ENCODE peak calls at places on chromosomes 16 and 17, in nine cellular contexts. W is suprapubic skin, K is K562, C is sigmoid colon, T is H1, G is GM12878, F is stomach, P is esophagus muscularis mucosa, L is HepG2. M is an unnamed sample.

GRCh38 chr17:19482571-19482970 is 51.1 kb upstream of the SLC47A1 start:
- DNase-seq in C (no peak), W (no peak), P (no peak), L (no peak), F (no peak), G (no peak), T (no peak), K (no peak), M (no peak)

GRCh38 chr17:37422971-37423625 is 16.4 kb downstream of the TADA2A start:
- DNase-seq in C (no peak), K (no peak), L (no peak), F (no peak), P (no peak), W (no peak), G (no peak), T (no peak), M (no peak)

GRCh38 chr16:28585674-28586073 is 11.2 kb downstream of the SULT1A2 start:
- DNase-seq in K (no peak), G (no peak), F (peak; percentile 77), W (no peak), P (no peak), L (no peak), C (no peak), T (no peak), M (peak; percentile 64)

GRCh38 chr17:10842658-10843057 is 4.8 kb upstream of the PIRT start:
- DNase-seq in C (no peak), L (no peak), G (no peak), W (no peak), F (peak; percentile 84), P (no peak), K (no peak), T (no peak), M (no peak)

GRCh38 chr16:2022723-2023097 is 3.1 kb downstream of the NPW start:
- DNase-seq in L (no peak), F (no peak), C (no peak), P (no peak), T (no peak), W (no peak), K (peak; percentile 69), G (no peak), M (no peak)

GRCh38 chr17:50864747-50865059 is 1.5 kb downstream of the TOB1 start:
- DNase-seq in F (no peak), K (no peak), T (no peak), L (no peak), G (no peak), P (no peak), W (no peak), C (no peak), M (no peak)

GRCh38 chr16:67848118-67848517 is 625 bp upstream of the CENPT start:
- DNase-seq in W (no peak), F (no peak), P (no peak), L (no peak), T (no peak), K (no peak), C (no peak), G (no peak), M (no peak)

GRCh38 chr17:20073056-20073979 is 64.2 kb downstream of the SPECC1 start:
- DNase-seq in P (no peak), C (no peak), L (no peak), G (no peak), K (no peak), T (no peak), F (peak; percentile 34), W (no peak), M (peak; percentile 38)

GRCh38 chr16:53968896-53969295 is 264.9 kb downstream of the FTO start:
- DNase-seq in G (no peak), F (no peak), K (no peak), W (no peak), C (no peak), P (no peak), T (no peak), L (no peak), M (no peak)

GRCh38 chr17:52681486-52681885 is 523.0 kb upstream of the CA10 start:
- DNase-seq in K (no peak), G (no peak), W (no peak), L (no peak), C (no peak), T (no peak), P (no peak), F (no peak), M (no peak)

GRCh38 chr16:71439531-71439930 is 2.3 kb downstream of the TLE7 start:
- DNase-seq in G (no peak), K (no peak), W (no peak), F (no peak), L (no peak), C (no peak), P (no peak), T (no peak), M (no peak)

GRCh38 chr17:41785876-41786226 is 660 bp downstream of the JUP start:
- DNase-seq in P (no peak), T (peak; percentile 76), K (peak; percentile 65), G (no peak), L (no peak), F (peak; percentile 84), C (no peak), W (peak; percentile 85), M (peak; percentile 88)

GRCh38 chr17:77742579-77742978 is 215.9 kb upstream of the TNRC6C start:
- DNase-seq in G (no peak), F (no peak), P (no peak), C (peak; percentile 26), W (peak; percentile 31), L (no peak), K (no peak), T (no peak), M (no peak)

GRCh38 chr16:89577055-89577759 is 1.6 kb downstream of the CPNE7 start:
- DNase-seq in G (no peak), C (no peak), L (no peak), P (no peak), W (no peak), F (no peak), T (no peak), K (no peak), M (no peak)

GRCh38 chr17:17524091-17524490 is 27.9 kb upstream of the RASD1 start:
- DNase-seq in G (no peak), K (no peak), L (no peak), F (no peak), P (no peak), W (no peak), T (no peak), C (no peak), M (no peak)

GRCh38 chr17:80036715-80037477 is 454 bp downstream of the CCDC40 start:
- DNase-seq in L (peak; percentile 57), W (peak; percentile 80), G (no peak), P (no peak), F (no peak), C (no peak), T (peak; percentile 85), K (peak; percentile 47), M (peak; percentile 37)

GRCh38 chr17:64460955-64461354 is 12.0 kb downstream of the MILR1 start:
- DNase-seq in P (no peak), G (no peak), K (no peak), T (no peak), L (no peak), C (no peak), W (no peak), F (no peak), M (no peak)
- TF ChIP-seq EP300 in P (no peak), G (no peak), K (no peak), T (no peak), L (no peak), C (no peak), W (no peak), F (no peak), M (no peak)

DNA sequence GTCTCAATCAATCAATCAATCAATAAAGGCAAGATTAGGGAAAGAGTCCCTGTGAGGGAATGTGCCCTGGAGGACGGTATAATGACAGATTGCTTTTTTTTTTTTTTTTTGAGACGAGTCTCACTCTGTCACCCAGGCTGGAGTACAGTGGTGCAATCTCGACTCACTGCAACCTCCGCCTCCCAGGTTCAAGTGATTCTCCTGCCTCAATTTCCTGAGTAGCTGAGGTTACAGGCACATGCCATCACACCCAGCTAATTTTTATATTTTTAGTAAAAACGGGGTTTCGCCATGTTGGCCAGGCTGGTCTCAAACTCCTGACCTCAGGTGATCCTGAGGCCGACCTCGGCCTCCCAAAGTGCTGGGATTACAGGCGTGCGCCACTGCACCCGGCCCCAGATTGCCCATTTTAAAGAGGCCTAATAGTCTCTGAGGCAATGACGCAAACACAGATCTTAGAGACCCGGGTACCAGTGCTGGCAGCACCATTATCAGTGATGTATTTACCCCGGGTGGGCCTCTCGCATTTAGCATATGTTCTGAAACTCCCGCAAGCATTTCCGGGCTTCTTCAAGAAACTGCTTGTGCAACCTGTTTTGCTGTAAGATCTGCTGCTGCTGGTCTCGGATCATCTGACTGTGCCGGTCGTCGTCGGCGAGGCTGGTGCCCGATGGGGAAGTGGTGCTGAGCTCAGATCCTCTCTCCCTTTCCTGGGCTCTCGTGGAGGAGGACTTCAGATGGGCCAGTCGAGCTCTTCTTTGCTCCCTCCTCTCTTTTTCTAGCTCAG is 12.7 kb downstream of the CEP295NL start:
- DNase-seq in P (no peak), W (no peak), L (no peak), K (no peak), F (peak; percentile 62), T (no peak), G (no peak), C (peak; percentile 80), M (peak; percentile 75)
- TF ChIP-seq POLR2AphosphoS5 in P (peak; percentile 15), W (no peak), L (no peak), K (no peak), F (no peak), T (no peak), G (no peak), C (no peak), M (peak; percentile 61)

GRCh38 chr16:57264950-57265371 is 19.5 kb downstream of the PLLP start:
- DNase-seq in C (peak; percentile 35), P (no peak), F (peak; percentile 94), L (no peak), W (peak; percentile 59), K (no peak), T (no peak), G (no peak), M (peak; percentile 72)
- TF ChIP-seq POLR2A in C (peak; percentile 23), P (no peak), F (no peak), L (no peak), W (no peak), K (no peak), T (no peak), G (no peak), M (peak; percentile 23)

DNA sequence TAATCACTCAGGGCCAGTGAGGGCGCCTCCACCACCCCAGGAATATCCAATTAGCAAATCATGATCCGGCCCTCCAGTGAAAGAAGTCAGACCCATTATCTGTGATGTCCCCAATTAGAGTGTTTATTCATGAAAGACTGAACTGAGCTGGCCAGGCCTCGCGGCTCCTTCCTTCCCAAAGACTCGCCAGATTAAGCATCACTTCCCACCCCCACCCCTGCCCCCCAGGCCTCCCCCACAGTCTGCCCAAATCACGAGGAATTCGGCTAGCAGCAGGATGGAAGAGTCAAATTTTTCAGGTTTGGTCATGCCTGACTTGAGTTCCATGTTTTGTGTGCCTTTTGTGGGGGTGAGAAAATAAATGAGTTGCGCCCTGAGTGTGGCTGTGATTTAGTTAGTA is 298.4 kb upstream of the SALL1 start:
- DNase-seq in K (no peak), F (no peak), T (no peak), W (no peak), P (no peak), L (no peak), C (no peak), G (no peak), M (no peak)
- TF ChIP-seq EP300 in K (no peak), F (no peak), T (no peak), W (no peak), P (no peak), L (no peak), C (no peak), G (no peak), M (no peak)

M was measured in transverse colon.